ENCODE peak calls at places on chromosome 3, in eight cellular contexts. U is aorta, D is BE2C, O is GM20000, Y is transverse colon, Z is NCI-H1092, A is HuH-7.5, K is stomach. Q is an unnamed sample.

GRCh38 chr3:89264037-89264560 is 156.7 kb downstream of the EPHA3 start:
- DNase-seq in U (no peak), D (no peak), O (no peak), Y (no peak), Z (no peak), A (no peak), K (no peak), Q (no peak)

GRCh38 chr3:39432342-39432741 is 25.8 kb downstream of the RPSA start:
- DNase-seq in U (no peak), D (no peak), O (no peak), Y (no peak), Z (no peak), A (no peak), K (no peak), Q (no peak)

GRCh38 chr3:53123953-53124352 is 6.3 kb downstream of the RFT1 start:
- DNase-seq in U (no peak), D (no peak), O (no peak), Y (no peak), Z (no peak), A (no peak), K (no peak), Q (no peak)

GRCh38 chr3:38131621-38132369 is 5.1 kb downstream of the ACAA1 start:
- DNase-seq in U (no peak), D (peak; percentile 47), O (no peak), Y (peak; percentile 31), Z (no peak), A (no peak), K (peak; percentile 25), Q (no peak)

GRCh38 chr3:65963787-65964707 is 74.7 kb downstream of the MAGI1 start:
- DNase-seq in U (no peak), D (no peak), O (peak; percentile 67), Y (no peak), Z (no peak), A (no peak), K (no peak), Q (no peak)

GRCh38 chr3:6526861-6527260 is 334.1 kb upstream of the GRM7 start:
- DNase-seq in U (no peak), D (no peak), O (no peak), Y (no peak), Z (no peak), A (no peak), K (no peak), Q (no peak)

GRCh38 chr3:37935756-37936666 is 54.6 kb upstream of the VILL start:
- DNase-seq in U (no peak), D (no peak), O (no peak), Y (peak; percentile 36), Z (no peak), A (peak; percentile 40), K (peak; percentile 52), Q (no peak)

GRCh38 chr3:54962200-54962599 is 34.3 kb upstream of the LRTM1 start:
- DNase-seq in U (no peak), D (no peak), O (no peak), Y (no peak), Z (no peak), A (no peak), K (no peak), Q (no peak)

GRCh38 chr3:165081183-165081582 is 2.9 kb upstream of the SI start:
- DNase-seq in U (no peak), D (no peak), O (no peak), Y (no peak), Z (no peak), A (no peak), K (no peak), Q (no peak)

Q was measured in ureter.